ENCODE peak calls at places on chromosomes 3 and 15, in four cellular contexts. Q is K562, U is HepG2, A is H1. Y is an unnamed sample.

GRCh38 chr15:94225616-94226015 is 5.7 kb upstream of the MCTP2 start:
- DNase-seq in U (no peak), A (no peak), Q (no peak), Y (no peak)

GRCh38 chr3:147400111-147400510 is 6.2 kb downstream of the ZIC4 start:
- DNase-seq in A (no peak), Q (no peak), U (no peak), Y (no peak)

GRCh38 chr3:28349397-28350000 is 875 bp upstream of the AZI2 start:
- DNase-seq in Q (no peak), U (no peak), A (no peak), Y (no peak)

GRCh38 chr3:128794788-128795649 is 69.0 kb downstream of the RAB7A start:
- DNase-seq in U (peak; percentile 62), Q (peak; percentile 61), A (peak; percentile 72), Y (peak; percentile 67)

GRCh38 chr15:74378853-74379252 is 11.4 kb upstream of the CYP11A1 start:
- DNase-seq in U (no peak), Q (no peak), A (no peak), Y (peak; percentile 34)

GRCh38 chr15:85959573-85959972 is 120.1 kb upstream of the AGBL1 start:
- DNase-seq in A (no peak), U (no peak), Q (no peak), Y (no peak)

GRCh38 chr15:64634020-64634419 is 141.4 kb downstream of the RBPMS2 start:
- DNase-seq in Q (no peak), U (peak; percentile 27), A (no peak), Y (peak; percentile 24)

GRCh38 chr15:94266000-94266399 is 34.6 kb downstream of the MCTP2 start:
- DNase-seq in U (peak; percentile 10), A (no peak), Q (no peak), Y (no peak)

GRCh38 chr15:98398886-98399285 is 249.5 kb upstream of the IGF1R start:
- DNase-seq in U (no peak), Q (no peak), A (no peak), Y (no peak)

GRCh38 chr3:34073141-34073540 is 274.7 kb downstream of the PDCD6IP start:
- DNase-seq in Q (no peak), U (no peak), A (no peak), Y (no peak)

GRCh38 chr3:71006810-71007785 is 576.4 kb downstream of the FOXP1 start:
- DNase-seq in Q (peak; percentile 9), A (no peak), U (peak; percentile 20), Y (peak; percentile 75)

GRCh38 chr15:69921626-69922624 is 175.8 kb downstream of the TLE3 start:
- DNase-seq in A (no peak), Q (no peak), U (no peak), Y (no peak)

GRCh38 chr15:95799286-95800187 is 531.0 kb upstream of the NR2F2 start:
- DNase-seq in U (peak; percentile 8), A (no peak), Q (no peak), Y (peak; percentile 85)

GRCh38 chr15:58165661-58166060 is 27.5 kb downstream of the AQP9 start:
- DNase-seq in U (peak; percentile 5), A (no peak), Q (no peak), Y (peak; percentile 40)

GRCh38 chr15:85950101-85950500 is 129.6 kb upstream of the AGBL1 start:
- DNase-seq in U (no peak), A (no peak), Q (no peak), Y (no peak)

GRCh38 chr15:28091313-28091712 is 7.8 kb downstream of the OCA2 start:
- DNase-seq in A (no peak), Q (no peak), U (no peak), Y (no peak)

GRCh38 chr15:33148129-33148850 is 46.2 kb downstream of the FMN1 start:
- DNase-seq in Q (no peak), A (no peak), U (no peak), Y (no peak)

GRCh38 chr15:33149919-33150318 is 44.6 kb downstream of the FMN1 start:
- DNase-seq in U (no peak), Q (no peak), A (no peak), Y (no peak)

GRCh38 chr15:33150993-33151392 is 43.5 kb downstream of the FMN1 start:
- DNase-seq in U (no peak), A (no peak), Q (no peak), Y (no peak)

GRCh38 chr15:33152502-33153109 is 41.9 kb downstream of the FMN1 start:
- DNase-seq in A (no peak), Q (no peak), U (no peak), Y (no peak)

DNA sequence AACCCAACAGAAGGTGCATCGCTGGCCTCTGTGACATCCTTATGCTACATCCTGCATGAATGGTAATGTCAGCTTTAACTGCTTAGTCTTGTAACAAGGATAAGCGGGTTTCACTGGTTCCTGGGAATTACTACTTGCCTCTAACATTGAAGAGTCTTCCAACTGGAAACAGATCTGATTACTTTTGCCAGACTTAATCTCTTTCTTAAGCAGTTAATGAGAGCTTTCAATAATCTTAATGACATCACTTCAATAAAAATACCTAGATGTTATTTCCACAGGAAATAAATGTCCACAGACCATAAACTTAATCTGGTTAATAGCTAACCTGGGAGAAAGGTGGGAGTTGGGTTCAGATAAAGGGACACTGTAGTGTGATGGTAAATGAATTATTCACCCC is 44.0 kb downstream of the FMN1 start:
- DNase-seq in Q (no peak), A (no peak), U (no peak), Y (no peak)
- TF ChIP-seq JUN in Q (no peak), A (no peak), U (no peak), Y (no peak)

DNA sequence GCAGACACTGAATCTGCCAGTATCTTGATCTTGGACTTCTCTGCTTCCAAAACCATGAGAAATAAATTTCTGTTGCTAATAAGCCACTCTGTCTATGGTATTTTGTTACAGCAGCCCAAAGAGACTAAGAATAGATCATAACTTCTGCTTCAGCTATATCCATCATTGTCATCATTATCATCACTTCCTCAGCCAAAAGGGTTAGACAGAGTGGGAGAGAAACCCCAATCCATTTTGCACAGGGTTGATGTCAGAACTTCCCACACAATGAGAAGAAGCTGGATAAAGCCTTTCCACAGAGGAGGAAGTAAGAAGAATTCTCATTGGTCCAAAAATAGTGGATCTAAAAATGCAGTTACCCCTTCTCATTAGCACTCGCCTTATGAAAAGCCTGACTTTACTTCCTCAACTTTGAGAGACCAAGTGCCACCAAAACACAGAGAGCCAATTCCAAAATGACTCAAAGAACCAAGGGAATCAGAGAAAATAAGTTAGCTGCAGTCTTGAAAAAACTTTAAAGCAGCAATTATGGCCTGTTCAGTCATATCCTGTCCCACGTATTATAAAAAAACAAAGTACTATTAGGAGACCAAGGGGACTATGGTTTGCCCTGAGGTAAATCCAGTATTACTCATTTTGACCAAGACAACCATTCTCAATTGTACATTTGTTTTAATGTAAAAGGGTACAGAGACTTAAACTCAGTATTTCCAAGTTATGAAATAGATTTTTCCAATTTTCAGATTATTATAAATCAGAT is 80.3 kb downstream of the WNT5A start:
- DNase-seq in Q (no peak), U (no peak), A (no peak), Y (no peak)
- H2AFZ ChIP-seq in Q (no peak overlapping the region), U (no peak overlapping the region), A (no peak overlapping the region), Y (no peak overlapping the region)

GRCh38 chr15:72203507-72203837 is 5.9 kb upstream of the GRAMD2A start:
- DNase-seq in U (no peak), A (no peak), Q (no peak), Y (peak; percentile 76)
- TF ChIP-seq JUN in U (no peak), A (no peak), Q (no peak), Y (no peak)

GRCh38 chr3:187295635-187296034 is 4.1 kb upstream of the MASP1 start:
- DNase-seq in Q (no peak), A (no peak), U (no peak), Y (no peak)
- H2AFZ ChIP-seq in Q (no peak overlapping the region), A (no peak overlapping the region), U (no peak overlapping the region), Y (no peak overlapping the region)

DNA sequence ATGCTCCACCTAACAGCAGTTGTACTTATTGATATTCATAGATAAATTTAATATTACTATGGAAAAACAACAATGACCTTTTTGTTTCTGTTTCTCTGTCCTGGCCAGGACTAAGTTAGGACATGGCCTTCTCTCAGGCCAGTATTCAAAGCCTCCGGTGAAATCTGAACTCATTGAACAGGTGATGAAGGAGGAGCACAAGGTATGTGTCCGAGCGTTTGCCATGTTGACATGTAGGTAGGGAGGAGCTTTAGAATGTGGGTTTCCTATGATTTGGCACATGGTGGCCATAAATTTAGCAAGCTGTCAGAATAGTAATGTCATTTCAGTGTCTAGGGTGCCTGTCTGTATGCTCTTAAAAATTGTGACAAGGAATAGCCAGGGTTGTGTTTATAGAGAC is 77.7 kb downstream of the USP13 start:
- DNase-seq in A (no peak), Q (no peak), U (no peak), Y (no peak)
- TF ChIP-seq JUN in A (no peak), Q (no peak), U (no peak), Y (no peak)

DNA sequence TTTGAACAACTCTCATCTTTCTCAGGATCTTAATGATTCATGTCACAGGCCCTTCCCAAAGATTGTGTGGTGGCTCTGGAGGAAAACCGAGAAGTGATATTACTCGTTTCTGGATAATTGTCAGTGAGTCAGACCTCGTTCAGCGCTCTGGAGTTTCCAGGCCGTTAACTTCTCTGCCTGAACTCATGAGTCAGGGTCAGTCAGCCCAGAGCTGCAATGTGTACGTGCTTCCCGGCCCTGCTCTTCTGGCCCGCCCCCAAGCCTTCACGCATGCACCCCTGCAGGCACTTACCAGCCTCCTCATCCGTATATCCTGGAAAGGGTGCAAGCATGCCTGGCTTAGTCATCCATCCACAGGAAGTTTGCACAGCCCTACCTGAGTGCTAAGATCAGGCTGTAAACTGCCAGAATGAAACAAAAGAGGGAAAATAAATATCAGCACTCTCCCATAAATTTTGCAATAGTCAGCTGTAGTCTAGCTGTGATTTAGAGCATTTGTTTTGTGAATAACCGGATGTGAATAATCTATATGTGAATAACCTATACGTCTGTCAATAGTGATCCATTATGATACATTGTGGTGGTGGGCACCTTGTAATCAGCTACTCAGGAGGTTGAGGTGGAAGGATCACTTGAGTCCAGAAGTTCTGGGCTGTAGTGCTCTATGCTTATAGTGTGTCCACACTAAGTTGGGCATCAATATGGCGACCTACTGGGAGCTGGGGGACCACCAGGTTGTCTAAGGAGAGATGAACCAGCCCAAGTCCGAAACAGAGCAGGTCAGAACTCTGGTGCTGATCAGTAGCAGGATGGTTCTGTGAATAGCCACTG is 35.3 kb upstream of the SEMA4B start:
- DNase-seq in U (peak; percentile 95), A (no peak), Q (peak; percentile 73), Y (peak; percentile 95)
- H2AFZ ChIP-seq in U (no peak overlapping the region), A (no peak overlapping the region), Q (peak overlapping the region; percentile 86), Y (no peak overlapping the region)

Y was measured in endothelial cell of umbilical vein.